ENCODE peak calls at places on chromosomes 11 and 22, in five cellular contexts. V is nucleus accumbens, O is GM13977, J is ureter, M is neural crest cell. Q is an unnamed sample.

GRCh38 chr22:42878561-42879305 is 21.7 kb upstream of the ARFGAP3 start:
- DNase-seq in V (no peak), O (no peak), J (no peak), M (no peak), Q (no peak)

GRCh38 chr11:68012843-68013610 is 2.9 kb downstream of the ALDH3B1 start:
- DNase-seq in V (no peak), O (no peak), J (peak), M (no peak), Q (no peak)

GRCh38 chr22:50282361-50283144 is 12.4 kb upstream of the MAPK11 start:
- DNase-seq in V (no peak), O (no peak), J (peak), M (no peak), Q (no peak)

GRCh38 chr11:93484716-93485115 is 58.5 kb downstream of the SMCO4 start:
- DNase-seq in V (no peak), O (no peak), J (no peak), M (no peak), Q (no peak)

GRCh38 chr11:122743949-122744876 is 88.7 kb downstream of the UBASH3B start:
- DNase-seq in V (no peak), O (peak), J (no peak), M (no peak), Q (peak)

GRCh38 chr11:1763336-1763795 is 361 bp downstream of the CTSD start:
- DNase-seq in V (no peak), O (peak), J (no peak), M (no peak), Q (no peak)

GRCh38 chr11:73257342-73258103 is 14.6 kb upstream of the P2RY6 start:
- DNase-seq in V (no peak), O (no peak), J (peak), M (no peak), Q (no peak)

GRCh38 chr11:120142072-120142423 is 4.1 kb upstream of the TRIM29 start:
- DNase-seq in V (no peak), O (peak), J (peak), M (no peak), Q (peak)

GRCh38 chr11:75475767-75476650 is 43.0 kb upstream of the KLHL35 start:
- DNase-seq in V (no peak), O (no peak), J (peak), M (no peak), Q (no peak)

GRCh38 chr11:129283141-129283540 is 91.0 kb upstream of the ARHGAP32 start:
- DNase-seq in V (no peak), O (no peak), J (peak), M (no peak), Q (no peak)

GRCh38 chr11:66459138-66459778 is 7.4 kb upstream of the PELI3 start:
- DNase-seq in V (no peak), O (no peak), J (no peak), M (no peak), Q (no peak)

Q was measured in GM13976.